ENCODE peak calls at places on chromosomes 12 and 14, in nine cellular contexts. One of them, this sample, is unnamed.

GRCh38 chr12:20865873-20866272 is 55.4 kb downstream of the SLCO1B3 start:
- DNase-seq in AG04450: no peak
- DNase-seq in PC-9: no peak
- DNase-seq in SK-N-SH: no peak
- DNase-seq in cardiac muscle cell: no peak
- DNase-seq in H9: no peak
- DNase-seq in lung: no peak
- DNase-seq in colonic mucosa: no peak
- DNase-seq in K562: no peak
- DNase-seq in this sample: no peak

GRCh38 chr12:91406920-91407341 is 224.3 kb upstream of the DCN start:
- DNase-seq in AG04450: no peak
- DNase-seq in PC-9: peak; percentile 60
- DNase-seq in SK-N-SH: no peak
- DNase-seq in cardiac muscle cell: peak; percentile 30
- DNase-seq in H9: no peak
- DNase-seq in lung: no peak
- DNase-seq in colonic mucosa: peak; percentile 24
- DNase-seq in K562: no peak
- DNase-seq in this sample: no peak

GRCh38 chr14:91843437-91843836 is 23.9 kb downstream of the TC2N start:
- DNase-seq in AG04450: no peak
- DNase-seq in PC-9: no peak
- DNase-seq in SK-N-SH: no peak
- DNase-seq in cardiac muscle cell: no peak
- DNase-seq in H9: no peak
- DNase-seq in lung: peak; percentile 7
- DNase-seq in colonic mucosa: no peak
- DNase-seq in K562: no peak
- DNase-seq in this sample: no peak

GRCh38 chr12:131672941-131673330 is 38.0 kb upstream of the SFSWAP start:
- DNase-seq in AG04450: no peak
- DNase-seq in PC-9: no peak
- DNase-seq in SK-N-SH: no peak
- DNase-seq in cardiac muscle cell: no peak
- DNase-seq in H9: no peak
- DNase-seq in lung: no peak
- DNase-seq in colonic mucosa: no peak
- DNase-seq in K562: no peak
- DNase-seq in this sample: no peak

GRCh38 chr14:21913759-21914158 is 240.1 kb upstream of the OR4E1 start:
- DNase-seq in AG04450: peak; percentile 1
- DNase-seq in PC-9: peak; percentile 38
- DNase-seq in SK-N-SH: peak; percentile 4
- DNase-seq in cardiac muscle cell: peak; percentile 87
- DNase-seq in H9: peak; percentile 85
- DNase-seq in lung: peak; percentile 43
- DNase-seq in colonic mucosa: peak; percentile 74
- DNase-seq in K562: peak; percentile 27
- DNase-seq in this sample: peak; percentile 56

GRCh38 chr12:91105807-91106206 is 5.5 kb downstream of the LUM start:
- DNase-seq in AG04450: no peak
- DNase-seq in PC-9: no peak
- DNase-seq in SK-N-SH: no peak
- DNase-seq in cardiac muscle cell: peak; percentile 37
- DNase-seq in H9: no peak
- DNase-seq in lung: no peak
- DNase-seq in colonic mucosa: no peak
- DNase-seq in K562: no peak
- DNase-seq in this sample: no peak

GRCh38 chr12:9064201-9064814 is 51.4 kb downstream of the A2M start:
- DNase-seq in AG04450: no peak
- DNase-seq in PC-9: peak; percentile 75
- DNase-seq in SK-N-SH: peak; percentile 86
- DNase-seq in cardiac muscle cell: peak; percentile 58
- DNase-seq in H9: peak; percentile 82
- DNase-seq in lung: peak; percentile 52
- DNase-seq in colonic mucosa: peak; percentile 65
- DNase-seq in K562: no peak
- DNase-seq in this sample: peak; percentile 30

GRCh38 chr12:32466986-32467711 is 67.8 kb downstream of the FGD4 start:
- DNase-seq in AG04450: no peak
- DNase-seq in PC-9: no peak
- DNase-seq in SK-N-SH: no peak
- DNase-seq in cardiac muscle cell: no peak
- DNase-seq in H9: no peak
- DNase-seq in lung: no peak
- DNase-seq in colonic mucosa: no peak
- DNase-seq in K562: no peak
- DNase-seq in this sample: no peak

GRCh38 chr12:107296681-107297086 is 203.3 kb upstream of the CRY1 start:
- DNase-seq in AG04450: no peak
- DNase-seq in PC-9: peak; percentile 9
- DNase-seq in SK-N-SH: no peak
- DNase-seq in cardiac muscle cell: peak; percentile 19
- DNase-seq in H9: no peak
- DNase-seq in lung: no peak
- DNase-seq in colonic mucosa: no peak
- DNase-seq in K562: no peak
- DNase-seq in this sample: no peak

GRCh38 chr14:24143511-24143910 is 2.1 kb upstream of the EMC9 start:
- DNase-seq in AG04450: no peak
- DNase-seq in PC-9: no peak
- DNase-seq in SK-N-SH: no peak
- DNase-seq in cardiac muscle cell: peak; percentile 8
- DNase-seq in H9: no peak
- DNase-seq in lung: no peak
- DNase-seq in colonic mucosa: no peak
- DNase-seq in K562: no peak
- DNase-seq in this sample: no peak

GRCh38 chr12:18066666-18067065 is 23.3 kb downstream of the RERGL start:
- DNase-seq in AG04450: no peak
- DNase-seq in PC-9: no peak
- DNase-seq in SK-N-SH: no peak
- DNase-seq in cardiac muscle cell: no peak
- DNase-seq in H9: no peak
- DNase-seq in lung: no peak
- DNase-seq in colonic mucosa: no peak
- DNase-seq in K562: no peak
- DNase-seq in this sample: no peak

GRCh38 chr12:78802593-78802992 is 62.0 kb upstream of the SYT1 start:
- DNase-seq in AG04450: peak; percentile 11
- DNase-seq in PC-9: peak; percentile 41
- DNase-seq in SK-N-SH: peak; percentile 19
- DNase-seq in cardiac muscle cell: peak; percentile 38
- DNase-seq in H9: no peak
- DNase-seq in lung: no peak
- DNase-seq in colonic mucosa: no peak
- DNase-seq in K562: no peak
- DNase-seq in this sample: no peak

GRCh38 chr12:57821474-57822214 is 3.1 kb upstream of the AVIL start:
- DNase-seq in AG04450: no peak
- DNase-seq in PC-9: no peak
- DNase-seq in SK-N-SH: no peak
- DNase-seq in cardiac muscle cell: no peak
- DNase-seq in H9: no peak
- DNase-seq in lung: no peak
- DNase-seq in colonic mucosa: no peak
- DNase-seq in K562: no peak
- DNase-seq in this sample: no peak

GRCh38 chr14:52018252-52018651 is 28.9 kb downstream of the RTRAF start:
- DNase-seq in AG04450: no peak
- DNase-seq in PC-9: no peak
- DNase-seq in SK-N-SH: no peak
- DNase-seq in cardiac muscle cell: no peak
- DNase-seq in H9: no peak
- DNase-seq in lung: no peak
- DNase-seq in colonic mucosa: peak; percentile 76
- DNase-seq in K562: peak; percentile 13
- DNase-seq in this sample: no peak

GRCh38 chr14:51609251-51609986 is 42.3 kb upstream of the FRMD6 start:
- DNase-seq in AG04450: no peak
- DNase-seq in PC-9: no peak
- DNase-seq in SK-N-SH: no peak
- DNase-seq in cardiac muscle cell: no peak
- DNase-seq in H9: no peak
- DNase-seq in lung: no peak
- DNase-seq in colonic mucosa: no peak
- DNase-seq in K562: no peak
- DNase-seq in this sample: no peak

GRCh38 chr14:104360522-104360921 is 219.0 kb upstream of the C14orf180 start:
- DNase-seq in AG04450: no peak
- DNase-seq in PC-9: no peak
- DNase-seq in SK-N-SH: peak; percentile 26
- DNase-seq in cardiac muscle cell: no peak
- DNase-seq in H9: peak; percentile 12
- DNase-seq in lung: no peak
- DNase-seq in colonic mucosa: no peak
- DNase-seq in K562: no peak
- DNase-seq in this sample: no peak

GRCh38 chr12:123519151-123520001 is 14.1 kb downstream of the RILPL1 start:
- DNase-seq in AG04450: no peak
- DNase-seq in PC-9: peak; percentile 92
- DNase-seq in SK-N-SH: no peak
- DNase-seq in cardiac muscle cell: peak; percentile 29
- DNase-seq in H9: peak; percentile 56
- DNase-seq in lung: peak; percentile 75
- DNase-seq in colonic mucosa: no peak
- DNase-seq in K562: no peak
- DNase-seq in this sample: no peak

GRCh38 chr12:48185181-48185919 is 1.9 kb downstream of the CCDC184 start:
- DNase-seq in AG04450: no peak
- DNase-seq in PC-9: no peak
- DNase-seq in SK-N-SH: no peak
- DNase-seq in cardiac muscle cell: peak; percentile 27
- DNase-seq in H9: peak; percentile 56
- DNase-seq in lung: no peak
- DNase-seq in colonic mucosa: no peak
- DNase-seq in K562: no peak
- DNase-seq in this sample: no peak
- H3K9me3 ChIP-seq in AG04450: peaks cover 5% of the 10 kb centered on the region
- H3K9me3 ChIP-seq in PC-9: no peaks in the 10 kb centered on the region
- H3K9me3 ChIP-seq in SK-N-SH: no peaks in the 10 kb centered on the region
- H3K9me3 ChIP-seq in cardiac muscle cell: no peaks in the 10 kb centered on the region
- H3K9me3 ChIP-seq in H9: no peaks in the 10 kb centered on the region
- H3K9me3 ChIP-seq in lung: no peaks in the 10 kb centered on the region
- H3K9me3 ChIP-seq in colonic mucosa: no peaks in the 10 kb centered on the region
- H3K9me3 ChIP-seq in K562: no peaks in the 10 kb centered on the region
- H3K9me3 ChIP-seq in this sample: no peaks in the 10 kb centered on the region

GRCh38 chr12:111846016-111846415 is 4.0 kb downstream of the MAPKAPK5 start:
- DNase-seq in AG04450: no peak
- DNase-seq in PC-9: no peak
- DNase-seq in SK-N-SH: no peak
- DNase-seq in cardiac muscle cell: peak; percentile 10
- DNase-seq in H9: no peak
- DNase-seq in lung: no peak
- DNase-seq in colonic mucosa: no peak
- DNase-seq in K562: no peak
- DNase-seq in this sample: no peak

GRCh38 chr12:111850526-111850925 is 8.5 kb downstream of the MAPKAPK5 start:
- DNase-seq in AG04450: no peak
- DNase-seq in PC-9: no peak
- DNase-seq in SK-N-SH: no peak
- DNase-seq in cardiac muscle cell: no peak
- DNase-seq in H9: no peak
- DNase-seq in lung: no peak
- DNase-seq in colonic mucosa: peak; percentile 45
- DNase-seq in K562: no peak
- DNase-seq in this sample: no peak
- TF ChIP-seq CTCF in AG04450: no peak
- TF ChIP-seq CTCF in PC-9: no peak
- TF ChIP-seq CTCF in SK-N-SH: no peak
- TF ChIP-seq CTCF in cardiac muscle cell: no peak
- TF ChIP-seq CTCF in H9: no peak
- TF ChIP-seq CTCF in lung: no peak
- TF ChIP-seq CTCF in colonic mucosa: no peak
- TF ChIP-seq CTCF in K562: no peak
- TF ChIP-seq CTCF in this sample: no peak

GRCh38 chr14:105918496-105919262 is 392.3 kb downstream of the TMEM121 start:
- DNase-seq in AG04450: no peak
- DNase-seq in PC-9: no peak
- DNase-seq in SK-N-SH: no peak
- DNase-seq in cardiac muscle cell: no peak
- DNase-seq in H9: no peak
- DNase-seq in lung: no peak
- DNase-seq in colonic mucosa: no peak
- DNase-seq in K562: no peak
- DNase-seq in this sample: no peak
- H3K9me3 ChIP-seq in AG04450: peaks cover 76% of the 10 kb centered on the region
- H3K9me3 ChIP-seq in PC-9: no peaks in the 10 kb centered on the region
- H3K9me3 ChIP-seq in SK-N-SH: no peaks in the 10 kb centered on the region
- H3K9me3 ChIP-seq in cardiac muscle cell: no peaks in the 10 kb centered on the region
- H3K9me3 ChIP-seq in H9: peaks cover 98% of the 10 kb centered on the region
- H3K9me3 ChIP-seq in lung: no peaks in the 10 kb centered on the region
- H3K9me3 ChIP-seq in colonic mucosa: no peaks in the 10 kb centered on the region
- H3K9me3 ChIP-seq in K562: no peaks in the 10 kb centered on the region
- H3K9me3 ChIP-seq in this sample: no peaks in the 10 kb centered on the region

GRCh38 chr12:113231275-113232231 is 10.3 kb downstream of the TPCN1 start:
- DNase-seq in AG04450: no peak
- DNase-seq in PC-9: peak; percentile 43
- DNase-seq in SK-N-SH: no peak
- DNase-seq in cardiac muscle cell: peak; percentile 89
- DNase-seq in H9: peak; percentile 63
- DNase-seq in lung: no peak
- DNase-seq in colonic mucosa: no peak
- DNase-seq in K562: peak; percentile 43
- DNase-seq in this sample: no peak

GRCh38 chr12:113232232-113232615 is 11.0 kb downstream of the TPCN1 start:
- DNase-seq in AG04450: no peak
- DNase-seq in PC-9: no peak
- DNase-seq in SK-N-SH: no peak
- DNase-seq in cardiac muscle cell: no peak
- DNase-seq in H9: no peak
- DNase-seq in lung: no peak
- DNase-seq in colonic mucosa: no peak
- DNase-seq in K562: no peak
- DNase-seq in this sample: no peak

GRCh38 chr12:113233967-113234366 is 12.7 kb downstream of the TPCN1 start:
- DNase-seq in AG04450: no peak
- DNase-seq in PC-9: no peak
- DNase-seq in SK-N-SH: no peak
- DNase-seq in cardiac muscle cell: no peak
- DNase-seq in H9: no peak
- DNase-seq in lung: no peak
- DNase-seq in colonic mucosa: no peak
- DNase-seq in K562: no peak
- DNase-seq in this sample: no peak

GRCh38 chr12:113234483-113234882 is 13.2 kb downstream of the TPCN1 start:
- DNase-seq in AG04450: no peak
- DNase-seq in PC-9: no peak
- DNase-seq in SK-N-SH: no peak
- DNase-seq in cardiac muscle cell: no peak
- DNase-seq in H9: no peak
- DNase-seq in lung: no peak
- DNase-seq in colonic mucosa: no peak
- DNase-seq in K562: no peak
- DNase-seq in this sample: no peak

GRCh38 chr12:113232787-113233585 is 11.7 kb downstream of the TPCN1 start:
- DNase-seq in AG04450: no peak
- DNase-seq in PC-9: no peak
- DNase-seq in SK-N-SH: no peak
- DNase-seq in cardiac muscle cell: no peak
- DNase-seq in H9: peak; percentile 95
- DNase-seq in lung: no peak
- DNase-seq in colonic mucosa: no peak
- DNase-seq in K562: no peak
- DNase-seq in this sample: peak; percentile 46
- TF ChIP-seq CTCF in AG04450: no peak
- TF ChIP-seq CTCF in PC-9: no peak
- TF ChIP-seq CTCF in SK-N-SH: no peak
- TF ChIP-seq CTCF in cardiac muscle cell: no peak
- TF ChIP-seq CTCF in H9: peak; percentile 47
- TF ChIP-seq CTCF in lung: no peak
- TF ChIP-seq CTCF in colonic mucosa: no peak
- TF ChIP-seq CTCF in K562: no peak
- TF ChIP-seq CTCF in this sample: peak; percentile 32

This sample was measured in CD4-positive, alpha-beta T cell.